ENCODE peak calls at places on chromosomes 1 and 21, in eight cellular contexts. One of them, this sample, is unnamed.
A peak's percentile ranks its signal among the peaks of the same experiment; 100 is the strongest.

GRCh38 chr1:20546637-20547036 is 5.7 kb upstream of the FAM43B start:
- DNase-seq in stimulated activated CD4-positive, alpha-beta T cell treated with anti-CD3 and anti-CD28 coated beads, Interleukin-4, amount 100 ng/mL, for 1 hour: no peak
- DNase-seq in amniotic stem cell: no peak
- DNase-seq in activated gamma-delta T cell: no peak
- DNase-seq in brain microvascular endothelial cell: no peak
- DNase-seq in GM13977: no peak
- DNase-seq in activated T-cell treated with anti-CD3 and anti-CD28 coated beads for 1 hour: no peak
- DNase-seq in NCI-H1092 treated with DMSO at 0.1 percent for 48 hours: no peak
- DNase-seq in this sample: no peak

GRCh38 chr21:45303751-45304150 is 16.1 kb upstream of the POFUT2 start:
- DNase-seq in stimulated activated CD4-positive, alpha-beta T cell treated with anti-CD3 and anti-CD28 coated beads, Interleukin-4, amount 100 ng/mL, for 1 hour: no peak
- DNase-seq in amniotic stem cell: no peak
- DNase-seq in activated gamma-delta T cell: no peak
- DNase-seq in brain microvascular endothelial cell: no peak
- DNase-seq in GM13977: no peak
- DNase-seq in activated T-cell treated with anti-CD3 and anti-CD28 coated beads for 1 hour: no peak
- DNase-seq in NCI-H1092 treated with DMSO at 0.1 percent for 48 hours: no peak
- DNase-seq in this sample: no peak

GRCh38 chr1:197141556-197141955 is 4.9 kb downstream of the ASPM start:
- DNase-seq in stimulated activated CD4-positive, alpha-beta T cell treated with anti-CD3 and anti-CD28 coated beads, Interleukin-4, amount 100 ng/mL, for 1 hour: no peak
- DNase-seq in amniotic stem cell: no peak
- DNase-seq in activated gamma-delta T cell: no peak
- DNase-seq in brain microvascular endothelial cell: no peak
- DNase-seq in GM13977: no peak
- DNase-seq in activated T-cell treated with anti-CD3 and anti-CD28 coated beads for 1 hour: no peak
- DNase-seq in NCI-H1092 treated with DMSO at 0.1 percent for 48 hours: no peak
- DNase-seq in this sample: no peak

GRCh38 chr1:23964235-23964668 is 4.6 kb downstream of the PNRC2 start:
- DNase-seq in stimulated activated CD4-positive, alpha-beta T cell treated with anti-CD3 and anti-CD28 coated beads, Interleukin-4, amount 100 ng/mL, for 1 hour: no peak
- DNase-seq in amniotic stem cell: no peak
- DNase-seq in activated gamma-delta T cell: no peak
- DNase-seq in brain microvascular endothelial cell: no peak
- DNase-seq in GM13977: no peak
- DNase-seq in activated T-cell treated with anti-CD3 and anti-CD28 coated beads for 1 hour: no peak
- DNase-seq in NCI-H1092 treated with DMSO at 0.1 percent for 48 hours: no peak
- DNase-seq in this sample: no peak

GRCh38 chr1:106498238-106498637 is 558.2 kb upstream of the PRMT6 start:
- DNase-seq in stimulated activated CD4-positive, alpha-beta T cell treated with anti-CD3 and anti-CD28 coated beads, Interleukin-4, amount 100 ng/mL, for 1 hour: no peak
- DNase-seq in amniotic stem cell: no peak
- DNase-seq in activated gamma-delta T cell: no peak
- DNase-seq in brain microvascular endothelial cell: no peak
- DNase-seq in GM13977: no peak
- DNase-seq in activated T-cell treated with anti-CD3 and anti-CD28 coated beads for 1 hour: no peak
- DNase-seq in NCI-H1092 treated with DMSO at 0.1 percent for 48 hours: no peak
- DNase-seq in this sample: no peak

GRCh38 chr1:86640161-86640560 is 64.2 kb upstream of the SH3GLB1 start:
- DNase-seq in stimulated activated CD4-positive, alpha-beta T cell treated with anti-CD3 and anti-CD28 coated beads, Interleukin-4, amount 100 ng/mL, for 1 hour: no peak
- DNase-seq in amniotic stem cell: no peak
- DNase-seq in activated gamma-delta T cell: no peak
- DNase-seq in brain microvascular endothelial cell: peak; percentile 31
- DNase-seq in GM13977: no peak
- DNase-seq in activated T-cell treated with anti-CD3 and anti-CD28 coated beads for 1 hour: no peak
- DNase-seq in NCI-H1092 treated with DMSO at 0.1 percent for 48 hours: no peak
- DNase-seq in this sample: no peak

GRCh38 chr1:157968951-157969350 is 24.5 kb upstream of the KIRREL1 start:
- DNase-seq in stimulated activated CD4-positive, alpha-beta T cell treated with anti-CD3 and anti-CD28 coated beads, Interleukin-4, amount 100 ng/mL, for 1 hour: no peak
- DNase-seq in amniotic stem cell: peak; percentile 63
- DNase-seq in activated gamma-delta T cell: no peak
- DNase-seq in brain microvascular endothelial cell: peak; percentile 87
- DNase-seq in GM13977: no peak
- DNase-seq in activated T-cell treated with anti-CD3 and anti-CD28 coated beads for 1 hour: no peak
- DNase-seq in NCI-H1092 treated with DMSO at 0.1 percent for 48 hours: no peak
- DNase-seq in this sample: no peak

GRCh38 chr1:212542761-212543187 is 65.8 kb upstream of the ATF3 start:
- DNase-seq in stimulated activated CD4-positive, alpha-beta T cell treated with anti-CD3 and anti-CD28 coated beads, Interleukin-4, amount 100 ng/mL, for 1 hour: no peak
- DNase-seq in amniotic stem cell: no peak
- DNase-seq in activated gamma-delta T cell: no peak
- DNase-seq in brain microvascular endothelial cell: no peak
- DNase-seq in GM13977: no peak
- DNase-seq in activated T-cell treated with anti-CD3 and anti-CD28 coated beads for 1 hour: no peak
- DNase-seq in NCI-H1092 treated with DMSO at 0.1 percent for 48 hours: no peak
- DNase-seq in this sample: no peak

GRCh38 chr1:229258851-229259110 is 12.1 kb upstream of the RAB4A start:
- DNase-seq in stimulated activated CD4-positive, alpha-beta T cell treated with anti-CD3 and anti-CD28 coated beads, Interleukin-4, amount 100 ng/mL, for 1 hour: no peak
- DNase-seq in amniotic stem cell: no peak
- DNase-seq in activated gamma-delta T cell: no peak
- DNase-seq in brain microvascular endothelial cell: no peak
- DNase-seq in GM13977: no peak
- DNase-seq in activated T-cell treated with anti-CD3 and anti-CD28 coated beads for 1 hour: no peak
- DNase-seq in NCI-H1092 treated with DMSO at 0.1 percent for 48 hours: no peak
- DNase-seq in this sample: no peak

GRCh38 chr1:4027492-4028138 is 127.5 kb upstream of the C1orf174 start:
- DNase-seq in stimulated activated CD4-positive, alpha-beta T cell treated with anti-CD3 and anti-CD28 coated beads, Interleukin-4, amount 100 ng/mL, for 1 hour: peak; percentile 9
- DNase-seq in amniotic stem cell: no peak
- DNase-seq in activated gamma-delta T cell: no peak
- DNase-seq in brain microvascular endothelial cell: no peak
- DNase-seq in GM13977: peak; percentile 85
- DNase-seq in activated T-cell treated with anti-CD3 and anti-CD28 coated beads for 1 hour: no peak
- DNase-seq in NCI-H1092 treated with DMSO at 0.1 percent for 48 hours: no peak
- DNase-seq in this sample: no peak

GRCh38 chr1:1630191-1630964 is 1.6 kb upstream of the MMP23B start:
- DNase-seq in stimulated activated CD4-positive, alpha-beta T cell treated with anti-CD3 and anti-CD28 coated beads, Interleukin-4, amount 100 ng/mL, for 1 hour: peak; percentile 90
- DNase-seq in amniotic stem cell: no peak
- DNase-seq in activated gamma-delta T cell: peak; percentile 97
- DNase-seq in brain microvascular endothelial cell: peak; percentile 56
- DNase-seq in GM13977: peak; percentile 100
- DNase-seq in activated T-cell treated with anti-CD3 and anti-CD28 coated beads for 1 hour: peak; percentile 86
- DNase-seq in NCI-H1092 treated with DMSO at 0.1 percent for 48 hours: peak; percentile 68
- DNase-seq in this sample: peak; percentile 78

GRCh38 chr1:1947493-1947892 is 28.4 kb upstream of the TMEM52 start:
- DNase-seq in stimulated activated CD4-positive, alpha-beta T cell treated with anti-CD3 and anti-CD28 coated beads, Interleukin-4, amount 100 ng/mL, for 1 hour: no peak
- DNase-seq in amniotic stem cell: no peak
- DNase-seq in activated gamma-delta T cell: no peak
- DNase-seq in brain microvascular endothelial cell: no peak
- DNase-seq in GM13977: no peak
- DNase-seq in activated T-cell treated with anti-CD3 and anti-CD28 coated beads for 1 hour: no peak
- DNase-seq in NCI-H1092 treated with DMSO at 0.1 percent for 48 hours: no peak
- DNase-seq in this sample: no peak

GRCh38 chr1:94334156-94334555 is 84.0 kb upstream of the ABCD3 start:
- DNase-seq in stimulated activated CD4-positive, alpha-beta T cell treated with anti-CD3 and anti-CD28 coated beads, Interleukin-4, amount 100 ng/mL, for 1 hour: no peak
- DNase-seq in amniotic stem cell: no peak
- DNase-seq in activated gamma-delta T cell: no peak
- DNase-seq in brain microvascular endothelial cell: no peak
- DNase-seq in GM13977: no peak
- DNase-seq in activated T-cell treated with anti-CD3 and anti-CD28 coated beads for 1 hour: no peak
- DNase-seq in NCI-H1092 treated with DMSO at 0.1 percent for 48 hours: no peak
- DNase-seq in this sample: no peak

GRCh38 chr1:2233468-2233867 is 5.3 kb downstream of the SKI start:
- DNase-seq in stimulated activated CD4-positive, alpha-beta T cell treated with anti-CD3 and anti-CD28 coated beads, Interleukin-4, amount 100 ng/mL, for 1 hour: no peak
- DNase-seq in amniotic stem cell: no peak
- DNase-seq in activated gamma-delta T cell: no peak
- DNase-seq in brain microvascular endothelial cell: no peak
- DNase-seq in GM13977: no peak
- DNase-seq in activated T-cell treated with anti-CD3 and anti-CD28 coated beads for 1 hour: no peak
- DNase-seq in NCI-H1092 treated with DMSO at 0.1 percent for 48 hours: no peak
- DNase-seq in this sample: no peak

GRCh38 chr1:154448271-154448905 is 43.2 kb downstream of the IL6R start:
- DNase-seq in stimulated activated CD4-positive, alpha-beta T cell treated with anti-CD3 and anti-CD28 coated beads, Interleukin-4, amount 100 ng/mL, for 1 hour: no peak
- DNase-seq in amniotic stem cell: no peak
- DNase-seq in activated gamma-delta T cell: no peak
- DNase-seq in brain microvascular endothelial cell: no peak
- DNase-seq in GM13977: no peak
- DNase-seq in activated T-cell treated with anti-CD3 and anti-CD28 coated beads for 1 hour: no peak
- DNase-seq in NCI-H1092 treated with DMSO at 0.1 percent for 48 hours: no peak
- DNase-seq in this sample: no peak

GRCh38 chr1:8216005-8216404 is 101.9 kb upstream of the SLC45A1 start:
- DNase-seq in stimulated activated CD4-positive, alpha-beta T cell treated with anti-CD3 and anti-CD28 coated beads, Interleukin-4, amount 100 ng/mL, for 1 hour: no peak
- DNase-seq in amniotic stem cell: no peak
- DNase-seq in activated gamma-delta T cell: no peak
- DNase-seq in brain microvascular endothelial cell: no peak
- DNase-seq in GM13977: no peak
- DNase-seq in activated T-cell treated with anti-CD3 and anti-CD28 coated beads for 1 hour: no peak
- DNase-seq in NCI-H1092 treated with DMSO at 0.1 percent for 48 hours: no peak
- DNase-seq in this sample: no peak

GRCh38 chr1:36126005-36126716 is 1.1 kb upstream of the COL8A2 start:
- DNase-seq in stimulated activated CD4-positive, alpha-beta T cell treated with anti-CD3 and anti-CD28 coated beads, Interleukin-4, amount 100 ng/mL, for 1 hour: no peak
- DNase-seq in amniotic stem cell: no peak
- DNase-seq in activated gamma-delta T cell: no peak
- DNase-seq in brain microvascular endothelial cell: no peak
- DNase-seq in GM13977: no peak
- DNase-seq in activated T-cell treated with anti-CD3 and anti-CD28 coated beads for 1 hour: no peak
- DNase-seq in NCI-H1092 treated with DMSO at 0.1 percent for 48 hours: no peak
- DNase-seq in this sample: no peak

GRCh38 chr1:85048296-85049064 is at the start of gene MCOLN3:
- DNase-seq in stimulated activated CD4-positive, alpha-beta T cell treated with anti-CD3 and anti-CD28 coated beads, Interleukin-4, amount 100 ng/mL, for 1 hour: peak; percentile 45
- DNase-seq in amniotic stem cell: no peak
- DNase-seq in activated gamma-delta T cell: peak; percentile 27
- DNase-seq in brain microvascular endothelial cell: no peak
- DNase-seq in GM13977: peak; percentile 66
- DNase-seq in activated T-cell treated with anti-CD3 and anti-CD28 coated beads for 1 hour: peak; percentile 37
- DNase-seq in NCI-H1092 treated with DMSO at 0.1 percent for 48 hours: no peak
- DNase-seq in this sample: no peak

GRCh38 chr1:98336472-98337118 is 324.9 kb upstream of the SNX7 start:
- DNase-seq in stimulated activated CD4-positive, alpha-beta T cell treated with anti-CD3 and anti-CD28 coated beads, Interleukin-4, amount 100 ng/mL, for 1 hour: no peak
- DNase-seq in amniotic stem cell: no peak
- DNase-seq in activated gamma-delta T cell: no peak
- DNase-seq in brain microvascular endothelial cell: no peak
- DNase-seq in GM13977: no peak
- DNase-seq in activated T-cell treated with anti-CD3 and anti-CD28 coated beads for 1 hour: no peak
- DNase-seq in NCI-H1092 treated with DMSO at 0.1 percent for 48 hours: no peak
- DNase-seq in this sample: no peak

GRCh38 chr1:4422496-4423289 is 231.7 kb upstream of the AJAP1 start:
- DNase-seq in stimulated activated CD4-positive, alpha-beta T cell treated with anti-CD3 and anti-CD28 coated beads, Interleukin-4, amount 100 ng/mL, for 1 hour: no peak
- DNase-seq in amniotic stem cell: no peak
- DNase-seq in activated gamma-delta T cell: no peak
- DNase-seq in brain microvascular endothelial cell: peak; percentile 34
- DNase-seq in GM13977: no peak
- DNase-seq in activated T-cell treated with anti-CD3 and anti-CD28 coated beads for 1 hour: no peak
- DNase-seq in NCI-H1092 treated with DMSO at 0.1 percent for 48 hours: no peak
- DNase-seq in this sample: no peak

GRCh38 chr1:19182223-19182622 is 27.8 kb downstream of the UBR4 start:
- DNase-seq in stimulated activated CD4-positive, alpha-beta T cell treated with anti-CD3 and anti-CD28 coated beads, Interleukin-4, amount 100 ng/mL, for 1 hour: no peak
- DNase-seq in amniotic stem cell: no peak
- DNase-seq in activated gamma-delta T cell: no peak
- DNase-seq in brain microvascular endothelial cell: no peak
- DNase-seq in GM13977: no peak
- DNase-seq in activated T-cell treated with anti-CD3 and anti-CD28 coated beads for 1 hour: no peak
- DNase-seq in NCI-H1092 treated with DMSO at 0.1 percent for 48 hours: no peak
- DNase-seq in this sample: no peak

GRCh38 chr1:79781261-79781660 is 774.7 kb upstream of the ADGRL4 start:
- DNase-seq in stimulated activated CD4-positive, alpha-beta T cell treated with anti-CD3 and anti-CD28 coated beads, Interleukin-4, amount 100 ng/mL, for 1 hour: no peak
- DNase-seq in amniotic stem cell: no peak
- DNase-seq in activated gamma-delta T cell: no peak
- DNase-seq in brain microvascular endothelial cell: no peak
- DNase-seq in GM13977: no peak
- DNase-seq in activated T-cell treated with anti-CD3 and anti-CD28 coated beads for 1 hour: no peak
- DNase-seq in NCI-H1092 treated with DMSO at 0.1 percent for 48 hours: no peak
- DNase-seq in this sample: no peak

GRCh38 chr1:218518341-218518740 is 173.2 kb downstream of the TGFB2 start:
- DNase-seq in stimulated activated CD4-positive, alpha-beta T cell treated with anti-CD3 and anti-CD28 coated beads, Interleukin-4, amount 100 ng/mL, for 1 hour: no peak
- DNase-seq in amniotic stem cell: no peak
- DNase-seq in activated gamma-delta T cell: no peak
- DNase-seq in brain microvascular endothelial cell: no peak
- DNase-seq in GM13977: no peak
- DNase-seq in activated T-cell treated with anti-CD3 and anti-CD28 coated beads for 1 hour: no peak
- DNase-seq in NCI-H1092 treated with DMSO at 0.1 percent for 48 hours: no peak
- DNase-seq in this sample: no peak

GRCh38 chr1:116122955-116123757 is 12.0 kb downstream of the MAB21L3 start:
- DNase-seq in stimulated activated CD4-positive, alpha-beta T cell treated with anti-CD3 and anti-CD28 coated beads, Interleukin-4, amount 100 ng/mL, for 1 hour: no peak
- DNase-seq in amniotic stem cell: peak; percentile 68
- DNase-seq in activated gamma-delta T cell: no peak
- DNase-seq in brain microvascular endothelial cell: peak; percentile 82
- DNase-seq in GM13977: no peak
- DNase-seq in activated T-cell treated with anti-CD3 and anti-CD28 coated beads for 1 hour: no peak
- DNase-seq in NCI-H1092 treated with DMSO at 0.1 percent for 48 hours: no peak
- DNase-seq in this sample: no peak

GRCh38 chr1:94067196-94067595 is 53.8 kb downstream of the ABCA4 start:
- DNase-seq in stimulated activated CD4-positive, alpha-beta T cell treated with anti-CD3 and anti-CD28 coated beads, Interleukin-4, amount 100 ng/mL, for 1 hour: no peak
- DNase-seq in amniotic stem cell: no peak
- DNase-seq in activated gamma-delta T cell: no peak
- DNase-seq in brain microvascular endothelial cell: peak; percentile 94
- DNase-seq in GM13977: no peak
- DNase-seq in activated T-cell treated with anti-CD3 and anti-CD28 coated beads for 1 hour: no peak
- DNase-seq in NCI-H1092 treated with DMSO at 0.1 percent for 48 hours: no peak
- DNase-seq in this sample: no peak

GRCh38 chr1:3727042-3727824 is 25.0 kb upstream of the CCDC27 start:
- DNase-seq in stimulated activated CD4-positive, alpha-beta T cell treated with anti-CD3 and anti-CD28 coated beads, Interleukin-4, amount 100 ng/mL, for 1 hour: peak; percentile 15
- DNase-seq in amniotic stem cell: no peak
- DNase-seq in activated gamma-delta T cell: no peak
- DNase-seq in brain microvascular endothelial cell: no peak
- DNase-seq in GM13977: peak; percentile 79
- DNase-seq in activated T-cell treated with anti-CD3 and anti-CD28 coated beads for 1 hour: no peak
- DNase-seq in NCI-H1092 treated with DMSO at 0.1 percent for 48 hours: no peak
- DNase-seq in this sample: peak; percentile 25

GRCh38 chr1:228009828-228010775 is 3.3 kb downstream of the WNT3A start:
- DNase-seq in stimulated activated CD4-positive, alpha-beta T cell treated with anti-CD3 and anti-CD28 coated beads, Interleukin-4, amount 100 ng/mL, for 1 hour: no peak
- DNase-seq in amniotic stem cell: no peak
- DNase-seq in activated gamma-delta T cell: no peak
- DNase-seq in brain microvascular endothelial cell: no peak
- DNase-seq in GM13977: no peak
- DNase-seq in activated T-cell treated with anti-CD3 and anti-CD28 coated beads for 1 hour: no peak
- DNase-seq in NCI-H1092 treated with DMSO at 0.1 percent for 48 hours: peak; percentile 30
- DNase-seq in this sample: no peak

GRCh38 chr1:202210370-202210769 is 16.8 kb downstream of the LGR6 start:
- DNase-seq in stimulated activated CD4-positive, alpha-beta T cell treated with anti-CD3 and anti-CD28 coated beads, Interleukin-4, amount 100 ng/mL, for 1 hour: no peak
- DNase-seq in amniotic stem cell: no peak
- DNase-seq in activated gamma-delta T cell: peak; percentile 21
- DNase-seq in brain microvascular endothelial cell: no peak
- DNase-seq in GM13977: no peak
- DNase-seq in activated T-cell treated with anti-CD3 and anti-CD28 coated beads for 1 hour: no peak
- DNase-seq in NCI-H1092 treated with DMSO at 0.1 percent for 48 hours: peak; percentile 52
- DNase-seq in this sample: no peak

GRCh38 chr1:153985984-153986761 is at the start of gene RAB13:
- DNase-seq in stimulated activated CD4-positive, alpha-beta T cell treated with anti-CD3 and anti-CD28 coated beads, Interleukin-4, amount 100 ng/mL, for 1 hour: no peak
- DNase-seq in amniotic stem cell: peak; percentile 83
- DNase-seq in activated gamma-delta T cell: no peak
- DNase-seq in brain microvascular endothelial cell: peak; percentile 67
- DNase-seq in GM13977: peak; percentile 56
- DNase-seq in activated T-cell treated with anti-CD3 and anti-CD28 coated beads for 1 hour: no peak
- DNase-seq in NCI-H1092 treated with DMSO at 0.1 percent for 48 hours: peak; percentile 70
- DNase-seq in this sample: no peak

GRCh38 chr1:210676539-210676938 is 347.8 kb downstream of the HHAT start:
- DNase-seq in stimulated activated CD4-positive, alpha-beta T cell treated with anti-CD3 and anti-CD28 coated beads, Interleukin-4, amount 100 ng/mL, for 1 hour: no peak
- DNase-seq in amniotic stem cell: no peak
- DNase-seq in activated gamma-delta T cell: no peak
- DNase-seq in brain microvascular endothelial cell: no peak
- DNase-seq in GM13977: no peak
- DNase-seq in activated T-cell treated with anti-CD3 and anti-CD28 coated beads for 1 hour: no peak
- DNase-seq in NCI-H1092 treated with DMSO at 0.1 percent for 48 hours: no peak
- DNase-seq in this sample: no peak

GRCh38 chr1:67552336-67552759 is 122.1 kb upstream of the SERBP1 start:
- DNase-seq in stimulated activated CD4-positive, alpha-beta T cell treated with anti-CD3 and anti-CD28 coated beads, Interleukin-4, amount 100 ng/mL, for 1 hour: no peak
- DNase-seq in amniotic stem cell: no peak
- DNase-seq in activated gamma-delta T cell: no peak
- DNase-seq in brain microvascular endothelial cell: no peak
- DNase-seq in GM13977: no peak
- DNase-seq in activated T-cell treated with anti-CD3 and anti-CD28 coated beads for 1 hour: no peak
- DNase-seq in NCI-H1092 treated with DMSO at 0.1 percent for 48 hours: no peak
- DNase-seq in this sample: no peak

GRCh38 chr1:213326666-213327317 is 275.8 kb downstream of the RPS6KC1 start:
- DNase-seq in stimulated activated CD4-positive, alpha-beta T cell treated with anti-CD3 and anti-CD28 coated beads, Interleukin-4, amount 100 ng/mL, for 1 hour: no peak
- DNase-seq in amniotic stem cell: peak; percentile 3
- DNase-seq in activated gamma-delta T cell: no peak
- DNase-seq in brain microvascular endothelial cell: peak; percentile 45
- DNase-seq in GM13977: no peak
- DNase-seq in activated T-cell treated with anti-CD3 and anti-CD28 coated beads for 1 hour: no peak
- DNase-seq in NCI-H1092 treated with DMSO at 0.1 percent for 48 hours: no peak
- DNase-seq in this sample: peak; percentile 64

GRCh38 chr1:87329756-87330200 is 1.1 kb downstream of the LMO4 start:
- DNase-seq in stimulated activated CD4-positive, alpha-beta T cell treated with anti-CD3 and anti-CD28 coated beads, Interleukin-4, amount 100 ng/mL, for 1 hour: no peak
- DNase-seq in amniotic stem cell: no peak
- DNase-seq in activated gamma-delta T cell: no peak
- DNase-seq in brain microvascular endothelial cell: no peak
- DNase-seq in GM13977: peak; percentile 50
- DNase-seq in activated T-cell treated with anti-CD3 and anti-CD28 coated beads for 1 hour: no peak
- DNase-seq in NCI-H1092 treated with DMSO at 0.1 percent for 48 hours: peak; percentile 55
- DNase-seq in this sample: peak; percentile 0

GRCh38 chr1:109979489-109980091 is 5.0 kb upstream of the AHCYL1 start:
- DNase-seq in stimulated activated CD4-positive, alpha-beta T cell treated with anti-CD3 and anti-CD28 coated beads, Interleukin-4, amount 100 ng/mL, for 1 hour: no peak
- DNase-seq in amniotic stem cell: no peak
- DNase-seq in activated gamma-delta T cell: no peak
- DNase-seq in brain microvascular endothelial cell: peak; percentile 40
- DNase-seq in GM13977: no peak
- DNase-seq in activated T-cell treated with anti-CD3 and anti-CD28 coated beads for 1 hour: no peak
- DNase-seq in NCI-H1092 treated with DMSO at 0.1 percent for 48 hours: no peak
- DNase-seq in this sample: no peak